ENCODE peak calls at places on chromosomes 12 and 14, in five cellular contexts. One of them, this sample, is unnamed.

GRCh38 chr12:24861751-24862575 is 86.9 kb downstream of the BCAT1 start:
- DNase-seq in neural crest cell: no peak
- DNase-seq in KG1: no peak
- DNase-seq in ACHN: peak
- DNase-seq in GDM1: no peak
- DNase-seq in this sample: peak

GRCh38 chr14:70601162-70601561 is 707 bp upstream of the MED6 start:
- DNase-seq in KG1: no peak
- DNase-seq in ACHN: peak
- DNase-seq in GDM1: no peak
- DNase-seq in neural crest cell: no peak
- DNase-seq in this sample: peak

GRCh38 chr14:49212721-49213120 is 373.5 kb downstream of the RPS29 start:
- DNase-seq in KG1: no peak
- DNase-seq in GDM1: no peak
- DNase-seq in ACHN: no peak
- DNase-seq in neural crest cell: no peak
- DNase-seq in this sample: no peak

GRCh38 chr14:103910262-103910935 is 17.9 kb upstream of the TDRD9 start:
- DNase-seq in neural crest cell: peak
- DNase-seq in ACHN: peak
- DNase-seq in KG1: no peak
- DNase-seq in GDM1: peak
- DNase-seq in this sample: peak

GRCh38 chr14:32403688-32404087 is 74.6 kb downstream of the AKAP6 start:
- DNase-seq in KG1: no peak
- DNase-seq in GDM1: no peak
- DNase-seq in neural crest cell: no peak
- DNase-seq in ACHN: no peak
- DNase-seq in this sample: peak

GRCh38 chr12:84661732-84662326 is 250.8 kb downstream of the SLC6A15 start:
- DNase-seq in ACHN: no peak
- DNase-seq in GDM1: no peak
- DNase-seq in KG1: no peak
- DNase-seq in neural crest cell: no peak
- DNase-seq in this sample: no peak

GRCh38 chr14:70919774-70920173 is 12.5 kb downstream of the PCNX1 start:
- DNase-seq in neural crest cell: no peak
- DNase-seq in GDM1: peak
- DNase-seq in ACHN: peak
- DNase-seq in KG1: no peak
- DNase-seq in this sample: peak

GRCh38 chr12:46647034-46647433 is 178.8 kb downstream of the SLC38A4 start:
- DNase-seq in KG1: no peak
- DNase-seq in ACHN: no peak
- DNase-seq in neural crest cell: no peak
- DNase-seq in GDM1: no peak
- DNase-seq in this sample: no peak

GRCh38 chr14:64702493-64703392 is 1.5 kb upstream of the PLEKHG3 start:
- DNase-seq in KG1: no peak
- DNase-seq in neural crest cell: no peak
- DNase-seq in GDM1: no peak
- DNase-seq in ACHN: no peak
- DNase-seq in this sample: no peak

GRCh38 chr12:113298861-113299545 is 35.9 kb downstream of the SLC8B1 start:
- DNase-seq in neural crest cell: no peak
- DNase-seq in ACHN: peak
- DNase-seq in GDM1: no peak
- DNase-seq in KG1: no peak
- DNase-seq in this sample: peak

GRCh38 chr14:75476274-75476995 is 45.8 kb upstream of the BATF start:
- DNase-seq in KG1: no peak
- DNase-seq in neural crest cell: no peak
- DNase-seq in ACHN: no peak
- DNase-seq in GDM1: no peak
- DNase-seq in this sample: no peak

GRCh38 chr12:113630625-113631024 is 159.0 kb upstream of the LHX5 start:
- DNase-seq in KG1: no peak
- DNase-seq in neural crest cell: no peak
- DNase-seq in ACHN: no peak
- DNase-seq in GDM1: no peak
- DNase-seq in this sample: no peak

GRCh38 chr12:52121848-52122838 is 42.6 kb downstream of the SMIM41 start:
- DNase-seq in neural crest cell: peak
- DNase-seq in GDM1: peak
- DNase-seq in ACHN: peak
- DNase-seq in KG1: peak
- DNase-seq in this sample: peak

GRCh38 chr14:54085137-54085810 is 128.6 kb upstream of the BMP4 start:
- DNase-seq in ACHN: no peak
- DNase-seq in KG1: no peak
- DNase-seq in neural crest cell: no peak
- DNase-seq in GDM1: no peak
- DNase-seq in this sample: peak

GRCh38 chr14:70237710-70238109 is 49.0 kb upstream of the SLC8A3 start:
- DNase-seq in ACHN: no peak
- DNase-seq in neural crest cell: no peak
- DNase-seq in KG1: no peak
- DNase-seq in GDM1: no peak
- DNase-seq in this sample: no peak